ENCODE peak calls at places on chromosomes 2 and 18, in seven cellular contexts. Q is endodermal cell; H is neuronal stem cell; O is left ventricle myocardium inferior; Z is hepatocyte; G is MM.1S; B is CD8-positive, alpha-beta memory T cell. X is an unnamed sample.
A peak's percentile ranks its signal among the peaks of the same experiment; 100 is the strongest.

GRCh38 chr2:46306320-46306719 is 9.1 kb downstream of the EPAS1 start:
- DNase-seq in Q (no peak), H (no peak), O (no peak), Z (peak; percentile 63), G (no peak), B (no peak), X (no peak)

GRCh38 chr2:9138507-9139085 is 68.0 kb upstream of the ASAP2 start:
- DNase-seq in Q (peak; percentile 91), H (peak; percentile 41), O (no peak), Z (peak; percentile 47), G (no peak), B (no peak), X (no peak)

GRCh38 chr2:233413046-233413445 is 58.8 kb downstream of the DGKD start:
- DNase-seq in Q (no peak), H (no peak), O (no peak), Z (no peak), G (no peak), B (no peak), X (no peak)

GRCh38 chr2:107430006-107430405 is 396.7 kb upstream of the RGPD4 start:
- DNase-seq in Q (no peak), H (no peak), O (no peak), Z (no peak), G (no peak), B (no peak), X (no peak)

GRCh38 chr2:205030695-205031094 is 485.4 kb downstream of the PARD3B start:
- DNase-seq in Q (no peak), H (no peak), O (no peak), Z (no peak), G (no peak), B (no peak), X (no peak)

GRCh38 chr2:174334781-174335604 is at the start of gene SP9:
- DNase-seq in Q (peak; percentile 94), H (peak; percentile 74), O (no peak), Z (peak; percentile 64), G (peak; percentile 36), B (no peak), X (no peak)

GRCh38 chr2:44286884-44287638 is 11.8 kb downstream of the SLC3A1 start:
- DNase-seq in Q (no peak), H (no peak), O (no peak), Z (peak; percentile 21), G (no peak), B (no peak), X (no peak)

GRCh38 chr2:55970506-55970905 is 46.9 kb upstream of the EFEMP1 start:
- DNase-seq in Q (no peak), H (no peak), O (no peak), Z (no peak), G (no peak), B (no peak), X (no peak)

GRCh38 chr18:43772907-43773306 is 495.6 kb upstream of the SYT4 start:
- DNase-seq in Q (no peak), H (no peak), O (peak; percentile 42), Z (no peak), G (no peak), B (no peak), X (no peak)

GRCh38 chr2:644871-645270 is 32.3 kb downstream of the TMEM18 start:
- DNase-seq in Q (no peak), H (no peak), O (no peak), Z (no peak), G (no peak), B (no peak), X (no peak)

GRCh38 chr2:37926635-37927034 is 1.5 kb downstream of the RMDN2 start:
- DNase-seq in Q (no peak), H (no peak), O (no peak), Z (no peak), G (no peak), B (no peak), X (no peak)

GRCh38 chr2:13821255-13821880 is 811.1 kb upstream of the LRATD1 start:
- DNase-seq in Q (no peak), H (no peak), O (no peak), Z (no peak), G (no peak), B (no peak), X (no peak)

GRCh38 chr2:176199902-176200301 is 11.4 kb downstream of the HOXD1 start:
- DNase-seq in Q (no peak), H (no peak), O (no peak), Z (no peak), G (no peak), B (no peak), X (no peak)

GRCh38 chr2:16546128-16546754 is 119.4 kb downstream of the CYRIA start:
- DNase-seq in Q (peak; percentile 70), H (peak; percentile 81), O (no peak), Z (peak; percentile 88), G (peak; percentile 73), B (no peak), X (no peak)

GRCh38 chr2:65969161-65969560 is 465.8 kb upstream of the MEIS1 start:
- DNase-seq in Q (no peak), H (no peak), O (no peak), Z (peak; percentile 11), G (no peak), B (no peak), X (no peak)

GRCh38 chr2:120863173-120863545 is 127.5 kb downstream of the GLI2 start:
- DNase-seq in Q (no peak), H (no peak), O (no peak), Z (no peak), G (no peak), B (no peak), X (peak; percentile 54)

GRCh38 chr2:180980185-180980942 is at the start of gene UBE2E3:
- DNase-seq in Q (peak; percentile 95), H (peak; percentile 82), O (peak; percentile 78), Z (peak; percentile 90), G (peak; percentile 78), B (peak; percentile 78), X (peak; percentile 87)

DNA sequence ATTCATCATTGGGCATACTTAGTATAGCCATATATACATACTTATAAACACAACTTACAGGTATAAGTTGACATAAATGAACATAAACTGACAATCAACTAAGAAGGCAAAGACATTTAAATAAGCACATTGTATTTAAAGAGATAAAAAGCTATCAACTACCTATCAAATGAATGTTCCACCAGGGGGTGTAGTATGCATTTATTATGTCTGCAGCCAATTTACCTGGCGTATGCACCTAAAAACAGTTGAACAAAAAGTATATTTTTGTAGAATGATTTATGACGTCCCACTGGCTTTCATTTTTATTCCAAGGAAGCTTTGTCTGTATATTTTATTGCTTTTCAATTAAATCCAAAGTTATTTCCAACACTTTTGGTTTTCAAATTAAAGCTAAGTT is 323.5 kb downstream of the AFF3 start:
- DNase-seq in Q (no peak), H (no peak), O (no peak), Z (no peak), G (peak; percentile 18), B (no peak), X (no peak)
- H3K4me1 ChIP-seq in Q (peaks cover 2% of the 10 kb centered on the region), H (peaks cover 5% of the 10 kb centered on the region), O (no peaks in the 10 kb centered on the region), Z (no peaks in the 10 kb centered on the region), G (no peaks in the 10 kb centered on the region), B (no peaks in the 10 kb centered on the region), X (no peaks in the 10 kb centered on the region)

GRCh38 chr2:178301595-178302324 is 107.4 kb downstream of the OSBPL6 start:
- DNase-seq in Q (no peak), H (no peak), O (no peak), Z (no peak), G (no peak), B (no peak), X (peak; percentile 45)

GRCh38 chr2:178296394-178297090 is 102.2 kb downstream of the OSBPL6 start:
- DNase-seq in Q (no peak), H (no peak), O (no peak), Z (no peak), G (no peak), B (no peak), X (no peak)

GRCh38 chr2:178295911-178296310 is 101.6 kb downstream of the OSBPL6 start:
- DNase-seq in Q (no peak), H (no peak), O (no peak), Z (no peak), G (no peak), B (no peak), X (no peak)

GRCh38 chr2:178297091-178297411 is 102.7 kb downstream of the OSBPL6 start:
- DNase-seq in Q (no peak), H (no peak), O (no peak), Z (no peak), G (no peak), B (no peak), X (no peak)

GRCh38 chr2:178298785-178299212 is 104.5 kb downstream of the OSBPL6 start:
- DNase-seq in Q (no peak), H (no peak), O (no peak), Z (no peak), G (no peak), B (no peak), X (no peak)
- H3K4me1 ChIP-seq in Q (no peaks in the 10 kb centered on the region), H (no peaks in the 10 kb centered on the region), O (peaks cover 21% of the 10 kb centered on the region), Z (no peaks in the 10 kb centered on the region), G (no peaks in the 10 kb centered on the region), B (no peaks in the 10 kb centered on the region), X (peaks cover 6% of the 10 kb centered on the region)

DNA sequence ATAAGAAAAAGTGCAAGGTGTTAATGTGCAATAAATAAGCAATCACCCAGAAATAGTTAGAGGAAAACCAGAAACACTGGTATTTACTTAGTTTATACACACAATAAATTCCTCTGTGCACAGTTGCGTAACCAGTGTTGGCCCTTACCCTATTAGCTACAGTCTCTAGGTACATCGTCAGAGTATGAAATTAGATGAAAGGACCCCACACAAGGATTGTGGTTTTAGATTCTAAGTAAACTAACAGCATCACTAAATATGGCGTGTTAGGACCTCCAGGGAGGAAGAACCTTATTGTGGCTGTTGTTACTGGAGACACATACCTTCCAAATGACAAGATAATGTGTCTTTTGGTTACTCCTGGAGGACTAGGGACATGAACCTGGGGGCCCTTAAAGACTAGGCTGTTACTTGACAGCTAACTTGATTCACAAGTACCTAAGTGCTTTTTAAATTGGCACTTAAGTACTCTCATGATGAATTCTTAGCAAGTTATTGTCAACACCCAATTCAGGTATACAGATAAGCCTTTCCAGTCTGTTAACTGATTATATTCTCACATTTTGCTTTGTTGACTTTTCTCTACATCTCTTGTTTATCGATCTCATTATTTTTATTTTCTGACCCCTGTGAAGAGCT is 115.3 kb downstream of the FEZ2 start:
- DNase-seq in Q (no peak), H (no peak), O (no peak), Z (peak; percentile 49), G (no peak), B (no peak), X (no peak)
- H3K4me1 ChIP-seq in Q (no peaks in the 10 kb centered on the region), H (no peaks in the 10 kb centered on the region), O (peaks cover 63% of the 10 kb centered on the region), Z (peaks cover 43% of the 10 kb centered on the region), G (peaks cover 18% of the 10 kb centered on the region), B (no peaks in the 10 kb centered on the region), X (peaks cover 72% of the 10 kb centered on the region)

GRCh38 chr2:101815154-101815553 is 117.6 kb downstream of the MAP4K4 start:
- DNase-seq in Q (no peak), H (no peak), O (no peak), Z (no peak), G (no peak), B (no peak), X (no peak)

GRCh38 chr2:101809656-101810055 is 112.1 kb downstream of the MAP4K4 start:
- DNase-seq in Q (no peak), H (no peak), O (no peak), Z (no peak), G (no peak), B (no peak), X (no peak)

GRCh38 chr2:101811226-101812015 is 113.9 kb downstream of the MAP4K4 start:
- DNase-seq in Q (no peak), H (no peak), O (no peak), Z (no peak), G (no peak), B (no peak), X (no peak)

GRCh38 chr2:101814752-101815151 is 117.2 kb downstream of the MAP4K4 start:
- DNase-seq in Q (no peak), H (no peak), O (no peak), Z (no peak), G (no peak), B (no peak), X (no peak)

GRCh38 chr2:101812226-101812625 is 114.7 kb downstream of the MAP4K4 start:
- DNase-seq in Q (no peak), H (no peak), O (no peak), Z (no peak), G (no peak), B (no peak), X (no peak)
- H3K4me1 ChIP-seq in Q (no peaks in the 10 kb centered on the region), H (peaks cover 17% of the 10 kb centered on the region), O (peaks cover 90% of the 10 kb centered on the region), Z (peaks cover 9% of the 10 kb centered on the region), G (no peaks in the 10 kb centered on the region), B (peaks cover 26% of the 10 kb centered on the region), X (peaks cover 19% of the 10 kb centered on the region)